ENCODE peak calls at places on chromosomes 7 and 10, in five cellular contexts. A, F, K, R and C are unnamed samples.

GRCh38 chr10:127414024-127414423 is 135.1 kb upstream of the NPS start:
- DNase-seq in A (no peak), F (no peak), K (no peak), R (no peak), C (no peak)

GRCh38 chr7:96599288-96599936 is 110.2 kb downstream of the SEM1 start:
- DNase-seq in A (no peak), F (no peak), K (no peak), R (no peak), C (no peak)

GRCh38 chr7:21318190-21318915 is 109.5 kb upstream of the SP4 start:
- DNase-seq in A (no peak), F (no peak), K (no peak), R (no peak), C (no peak)

GRCh38 chr10:78906734-78907385 is 161.9 kb upstream of the ZMIZ1 start:
- DNase-seq in A (no peak), F (no peak), K (no peak), R (no peak), C (no peak)

GRCh38 chr10:90884414-90884813 is 12.6 kb downstream of the RPP30 start:
- DNase-seq in A (peak), F (no peak), K (no peak), R (no peak), C (no peak)

GRCh38 chr7:14973712-14974428 is 71.3 kb upstream of the DGKB start:
- DNase-seq in A (no peak), F (no peak), K (no peak), R (no peak), C (no peak)

GRCh38 chr10:112236486-112236885 is 46.7 kb upstream of the TECTB start:
- DNase-seq in A (no peak), F (no peak), K (no peak), R (no peak), C (no peak)

GRCh38 chr7:24757799-24758275 is 573 bp upstream of the GSDME start:
- DNase-seq in A (peak), F (no peak), K (no peak), R (peak), C (no peak)

GRCh38 chr10:11884706-11885423 is 61.7 kb downstream of the PROSER2 start:
- DNase-seq in A (no peak), F (no peak), K (no peak), R (no peak), C (no peak)

GRCh38 chr10:86345296-86346168 is 21.1 kb downstream of the GRID1 start:
- DNase-seq in A (no peak), F (peak), K (no peak), R (peak), C (no peak)

GRCh38 chr7:91050677-91051076 is 213.6 kb upstream of the FZD1 start:
- DNase-seq in A (no peak), F (no peak), K (no peak), R (no peak), C (no peak)

GRCh38 chr10:93420091-93420490 is 62.0 kb downstream of the MYOF start:
- DNase-seq in A (peak), F (no peak), K (no peak), R (no peak), C (no peak)
- H3K27ac ChIP-seq in A (peak), F (no peak), K (no peak), R (no peak), C (no peak)

GRCh38 chr7:102934267-102934666 is 21.5 kb downstream of the LRRC17 start:
- DNase-seq in A (no peak), F (no peak), K (no peak), R (no peak), C (no peak)
- H3K27ac ChIP-seq in A (peak), F (no peak), K (no peak), R (no peak), C (no peak)

GRCh38 chr10:96721207-96721572 is 876 bp upstream of the PIK3AP1 start:
- DNase-seq in A (no peak), F (no peak), K (no peak), R (no peak), C (no peak)

GRCh38 chr10:96720422-96721206 is at the start of gene PIK3AP1:
- DNase-seq in A (no peak), F (peak), K (peak), R (peak), C (peak)

GRCh38 chr10:96718304-96718990 is 1.9 kb downstream of the PIK3AP1 start:
- DNase-seq in A (no peak), F (no peak), K (no peak), R (no peak), C (no peak)

GRCh38 chr10:96719850-96720421 is 378 bp downstream of the PIK3AP1 start:
- DNase-seq in A (no peak), F (no peak), K (peak), R (peak), C (no peak)

GRCh38 chr10:96719205-96719604 is 1.1 kb downstream of the PIK3AP1 start:
- DNase-seq in A (no peak), F (no peak), K (no peak), R (peak), C (no peak)
- H3K27ac ChIP-seq in A (no peak), F (no peak), K (no peak), R (peak), C (no peak)

GRCh38 chr10:119298788-119299187 is 91.4 kb downstream of the GRK5 start:
- DNase-seq in A (no peak), F (no peak), K (no peak), R (no peak), C (no peak)

GRCh38 chr10:119297207-119297968 is 90.0 kb downstream of the GRK5 start:
- DNase-seq in A (no peak), F (no peak), K (no peak), R (no peak), C (no peak)

GRCh38 chr10:119293368-119293767 is 86.0 kb downstream of the GRK5 start:
- DNase-seq in A (no peak), F (no peak), K (no peak), R (no peak), C (no peak)

GRCh38 chr10:119299531-119299930 is 92.2 kb downstream of the GRK5 start:
- DNase-seq in A (no peak), F (no peak), K (no peak), R (no peak), C (no peak)

GRCh38 chr10:119296703-119297102 is 89.3 kb downstream of the GRK5 start:
- DNase-seq in A (no peak), F (no peak), K (peak), R (peak), C (no peak)
- H3K27ac ChIP-seq in A (no peak), F (no peak), K (peak), R (peak), C (no peak)

GRCh38 chr10:119222966-119223386 is 15.6 kb downstream of the GRK5 start:
- DNase-seq in A (no peak), F (no peak), K (no peak), R (no peak), C (no peak)

GRCh38 chr10:119221666-119222065 is 14.3 kb downstream of the GRK5 start:
- DNase-seq in A (no peak), F (no peak), K (no peak), R (no peak), C (no peak)

GRCh38 chr10:119219747-119220320 is 12.5 kb downstream of the GRK5 start:
- DNase-seq in A (no peak), F (no peak), K (no peak), R (no peak), C (no peak)

GRCh38 chr10:119221201-119221600 is 13.8 kb downstream of the GRK5 start:
- DNase-seq in A (no peak), F (no peak), K (no peak), R (no peak), C (no peak)

GRCh38 chr10:119222531-119222930 is 15.2 kb downstream of the GRK5 start:
- DNase-seq in A (no peak), F (no peak), K (no peak), R (peak), C (no peak)
- H3K27ac ChIP-seq in A (no peak), F (no peak), K (peak), R (peak), C (no peak)